ENCODE peak calls at places on chromosomes 7 and 10, in ten cellular contexts. H is stimulated activated CD8-positive, alpha-beta memory T cell treated with anti-CD3 and anti-CD28 coated beads, Interleukin-7, amount 100 ng/mL, for 48 hours; P is NCI-H2081 treated with DMSO at 0.1 percent for 48 hours; A is MCF 10A; D is islet precursor cell; I is NCI-H1436; Y is CD4-positive, alpha-beta memory T cell; Z is stimulated activated CD4-positive, alpha-beta T cell treated with anti-CD3 and anti-CD28 coated beads, Interleukin-15, amount 100 ng/mL, for 24 hours; C is WTC11; O is HepG2. U is an unnamed sample.

GRCh38 chr10:13683017-13683416 is 96.3 kb downstream of the PRPF18 start:
- DNase-seq in I (no peak), D (no peak), Y (no peak), A (no peak), H (no peak), O (no peak), C (no peak), Z (no peak), P (no peak), U (no peak)

GRCh38 chr10:72334832-72335393 is 19.8 kb downstream of the DNAJB12 start:
- DNase-seq in O (peak; percentile 95), Y (peak; percentile 96), Z (peak; percentile 91), H (peak; percentile 82), D (peak; percentile 53), C (no peak), P (no peak), I (no peak), A (peak; percentile 100), U (no peak)

GRCh38 chr7:66886152-66886551 is 34.9 kb upstream of the TMEM248 start:
- DNase-seq in Y (no peak), D (no peak), Z (no peak), C (no peak), A (no peak), P (no peak), O (no peak), I (no peak), H (no peak), U (no peak)

GRCh38 chr7:4103352-4104091 is 578.6 kb upstream of the FOXK1 start:
- DNase-seq in P (no peak), A (peak; percentile 75), H (no peak), D (peak; percentile 86), Z (no peak), Y (no peak), C (no peak), I (no peak), O (peak; percentile 6), U (no peak)

GRCh38 chr10:33137356-33138007 is 179.5 kb upstream of the ITGB1 start:
- DNase-seq in Y (no peak), A (peak; percentile 38), I (no peak), D (no peak), H (no peak), C (no peak), O (no peak), Z (no peak), P (no peak), U (no peak)

GRCh38 chr10:128043259-128044045 is 82.8 kb downstream of the MKI67 start:
- DNase-seq in A (no peak), Z (no peak), I (no peak), D (no peak), Y (no peak), H (no peak), C (peak; percentile 40), P (no peak), O (no peak), U (no peak)

GRCh38 chr7:98136423-98136822 is 29.8 kb downstream of the LMTK2 start:
- DNase-seq in Z (no peak), C (no peak), I (no peak), A (no peak), O (peak; percentile 12), D (no peak), H (no peak), Y (no peak), P (no peak), U (no peak)

GRCh38 chr7:82443044-82443800 is at the start of gene CACNA2D1:
- DNase-seq in H (no peak), O (no peak), I (peak; percentile 15), A (no peak), Y (no peak), P (no peak), D (peak; percentile 77), Z (peak; percentile 10), C (peak; percentile 63), U (no peak)

GRCh38 chr7:96719164-96719563 is 9.5 kb upstream of the SEM1 start:
- DNase-seq in P (no peak), Y (no peak), C (no peak), A (no peak), I (peak; percentile 57), D (no peak), Z (no peak), O (no peak), H (no peak), U (peak; percentile 89)